ENCODE peak calls at places on chromosomes 7 and 10, in seven cellular contexts. One of them, this sample, is unnamed.

GRCh38 chr10:23055424-23056191 is 39.8 kb upstream of the MSRB2 start:
- DNase-seq in transverse colon: no peak
- DNase-seq in H9: no peak
- DNase-seq in testis: no peak
- DNase-seq in OCI-LY7: no peak
- DNase-seq in neural progenitor cell: peak; percentile 67
- DNase-seq in A549: no peak
- DNase-seq in this sample: no peak

GRCh38 chr10:84407390-84408049 is 79.1 kb downstream of the CCSER2 start:
- DNase-seq in H9: no peak
- DNase-seq in A549: no peak
- DNase-seq in neural progenitor cell: no peak
- DNase-seq in transverse colon: no peak
- DNase-seq in testis: no peak
- DNase-seq in OCI-LY7: no peak
- DNase-seq in this sample: no peak

GRCh38 chr10:75234683-75235374 is 928 bp downstream of the COMTD1 start:
- DNase-seq in testis: peak; percentile 38
- DNase-seq in OCI-LY7: peak; percentile 62
- DNase-seq in H9: peak; percentile 73
- DNase-seq in A549: no peak
- DNase-seq in transverse colon: peak; percentile 69
- DNase-seq in neural progenitor cell: peak; percentile 85
- DNase-seq in this sample: peak; percentile 90

GRCh38 chr10:68428396-68428795 is 21.3 kb upstream of the RUFY2 start:
- DNase-seq in transverse colon: no peak
- DNase-seq in A549: no peak
- DNase-seq in neural progenitor cell: no peak
- DNase-seq in OCI-LY7: no peak
- DNase-seq in testis: no peak
- DNase-seq in H9: no peak
- DNase-seq in this sample: no peak

GRCh38 chr10:52172581-52172980 is 141.5 kb upstream of the DKK1 start:
- DNase-seq in transverse colon: no peak
- DNase-seq in neural progenitor cell: peak; percentile 17
- DNase-seq in A549: no peak
- DNase-seq in testis: no peak
- DNase-seq in OCI-LY7: no peak
- DNase-seq in H9: no peak
- DNase-seq in this sample: peak; percentile 56

GRCh38 chr7:49703876-49704275 is 69.6 kb upstream of the VWC2 start:
- DNase-seq in H9: no peak
- DNase-seq in A549: no peak
- DNase-seq in transverse colon: no peak
- DNase-seq in testis: no peak
- DNase-seq in neural progenitor cell: no peak
- DNase-seq in OCI-LY7: no peak
- DNase-seq in this sample: no peak

GRCh38 chr10:88152720-88153119 is 289.3 kb downstream of the PTEN start:
- DNase-seq in A549: peak; percentile 11
- DNase-seq in OCI-LY7: peak; percentile 36
- DNase-seq in testis: no peak
- DNase-seq in neural progenitor cell: no peak
- DNase-seq in transverse colon: no peak
- DNase-seq in H9: no peak
- DNase-seq in this sample: no peak

GRCh38 chr7:140079121-140079536 is 16.4 kb upstream of the PARP12 start:
- DNase-seq in A549: peak; percentile 59
- DNase-seq in testis: no peak
- DNase-seq in transverse colon: no peak
- DNase-seq in OCI-LY7: peak; percentile 7
- DNase-seq in H9: peak; percentile 82
- DNase-seq in neural progenitor cell: peak; percentile 87
- DNase-seq in this sample: peak; percentile 90

GRCh38 chr10:117411440-117412428 is 36.5 kb upstream of the PDZD8 start:
- DNase-seq in H9: no peak
- DNase-seq in OCI-LY7: no peak
- DNase-seq in neural progenitor cell: no peak
- DNase-seq in transverse colon: no peak
- DNase-seq in A549: no peak
- DNase-seq in testis: peak; percentile 38
- DNase-seq in this sample: no peak

GRCh38 chr10:14093735-14094484 is 236.8 kb downstream of the FRMD4A start:
- DNase-seq in transverse colon: no peak
- DNase-seq in H9: peak; percentile 63
- DNase-seq in A549: peak; percentile 17
- DNase-seq in testis: no peak
- DNase-seq in neural progenitor cell: peak; percentile 68
- DNase-seq in OCI-LY7: no peak
- DNase-seq in this sample: peak; percentile 88

GRCh38 chr10:69802424-69803161 is 887 bp downstream of the COL13A1 start:
- DNase-seq in H9: peak; percentile 55
- DNase-seq in A549: no peak
- DNase-seq in testis: no peak
- DNase-seq in transverse colon: no peak
- DNase-seq in neural progenitor cell: peak; percentile 82
- DNase-seq in OCI-LY7: no peak
- DNase-seq in this sample: peak; percentile 81

GRCh38 chr10:128211064-128211504 is 84.9 kb upstream of the MKI67 start:
- DNase-seq in OCI-LY7: no peak
- DNase-seq in testis: no peak
- DNase-seq in A549: no peak
- DNase-seq in transverse colon: no peak
- DNase-seq in H9: no peak
- DNase-seq in neural progenitor cell: no peak
- DNase-seq in this sample: peak; percentile 67

GRCh38 chr7:2053395-2053794 is 179.3 kb downstream of the MAD1L1 start:
- DNase-seq in testis: no peak
- DNase-seq in A549: no peak
- DNase-seq in neural progenitor cell: no peak
- DNase-seq in OCI-LY7: no peak
- DNase-seq in H9: no peak
- DNase-seq in transverse colon: no peak
- DNase-seq in this sample: no peak

GRCh38 chr7:11716185-11716584 is 115.8 kb downstream of the THSD7A start:
- DNase-seq in testis: peak; percentile 23
- DNase-seq in H9: no peak
- DNase-seq in transverse colon: peak; percentile 8
- DNase-seq in A549: no peak
- DNase-seq in OCI-LY7: no peak
- DNase-seq in neural progenitor cell: no peak
- DNase-seq in this sample: no peak

GRCh38 chr7:155531686-155532085 is 14.7 kb downstream of the CNPY1 start:
- DNase-seq in testis: no peak
- DNase-seq in neural progenitor cell: peak; percentile 74
- DNase-seq in OCI-LY7: no peak
- DNase-seq in A549: no peak
- DNase-seq in transverse colon: no peak
- DNase-seq in H9: no peak
- DNase-seq in this sample: peak; percentile 40

GRCh38 chr10:11522821-11523245 is 88.6 kb downstream of the USP6NL start:
- DNase-seq in transverse colon: peak; percentile 53
- DNase-seq in testis: peak; percentile 73
- DNase-seq in neural progenitor cell: no peak
- DNase-seq in H9: no peak
- DNase-seq in OCI-LY7: no peak
- DNase-seq in A549: no peak
- DNase-seq in this sample: no peak

GRCh38 chr10:4074559-4075407 is 289.8 kb upstream of the KLF6 start:
- DNase-seq in transverse colon: no peak
- DNase-seq in OCI-LY7: no peak
- DNase-seq in H9: no peak
- DNase-seq in testis: no peak
- DNase-seq in A549: no peak
- DNase-seq in neural progenitor cell: no peak
- DNase-seq in this sample: no peak

GRCh38 chr7:31003721-31004120 is 40.0 kb downstream of the GHRHR start:
- DNase-seq in OCI-LY7: no peak
- DNase-seq in A549: no peak
- DNase-seq in testis: no peak
- DNase-seq in neural progenitor cell: no peak
- DNase-seq in H9: no peak
- DNase-seq in transverse colon: no peak
- DNase-seq in this sample: no peak

GRCh38 chr7:22934473-22935065 is 79.4 kb downstream of the HYCC1 start:
- DNase-seq in A549: no peak
- DNase-seq in OCI-LY7: no peak
- DNase-seq in H9: no peak
- DNase-seq in testis: no peak
- DNase-seq in transverse colon: no peak
- DNase-seq in neural progenitor cell: no peak
- DNase-seq in this sample: no peak

GRCh38 chr7:7424151-7424873 is 111.4 kb downstream of the COL28A1 start:
- DNase-seq in H9: peak; percentile 61
- DNase-seq in testis: peak; percentile 75
- DNase-seq in neural progenitor cell: peak; percentile 80
- DNase-seq in OCI-LY7: peak; percentile 65
- DNase-seq in A549: peak; percentile 54
- DNase-seq in transverse colon: peak; percentile 74
- DNase-seq in this sample: peak; percentile 83

GRCh38 chr7:139743967-139744767 is 33.6 kb downstream of the HIPK2 start:
- DNase-seq in A549: no peak
- DNase-seq in H9: no peak
- DNase-seq in testis: no peak
- DNase-seq in OCI-LY7: no peak
- DNase-seq in neural progenitor cell: no peak
- DNase-seq in transverse colon: no peak
- DNase-seq in this sample: no peak

GRCh38 chr7:110058401-110058800 is 1032.5 kb upstream of the LRRN3 start:
- DNase-seq in neural progenitor cell: no peak
- DNase-seq in A549: no peak
- DNase-seq in H9: no peak
- DNase-seq in OCI-LY7: no peak
- DNase-seq in testis: no peak
- DNase-seq in transverse colon: no peak
- DNase-seq in this sample: no peak

GRCh38 chr7:128867842-128868623 is 5.4 kb downstream of the ATP6V1F start:
- DNase-seq in transverse colon: peak; percentile 33
- DNase-seq in neural progenitor cell: no peak
- DNase-seq in H9: peak; percentile 65
- DNase-seq in testis: no peak
- DNase-seq in OCI-LY7: no peak
- DNase-seq in A549: no peak
- DNase-seq in this sample: peak; percentile 72

GRCh38 chr10:95350212-95350829 is 59.5 kb upstream of the PDLIM1 start:
- DNase-seq in neural progenitor cell: no peak
- DNase-seq in OCI-LY7: no peak
- DNase-seq in H9: no peak
- DNase-seq in testis: no peak
- DNase-seq in transverse colon: no peak
- DNase-seq in A549: no peak
- DNase-seq in this sample: no peak

GRCh38 chr10:118729641-118730258 is 25.0 kb downstream of the CACUL1 start:
- DNase-seq in OCI-LY7: peak; percentile 63
- DNase-seq in H9: no peak
- DNase-seq in transverse colon: no peak
- DNase-seq in A549: no peak
- DNase-seq in neural progenitor cell: no peak
- DNase-seq in testis: no peak
- DNase-seq in this sample: no peak

DNA sequence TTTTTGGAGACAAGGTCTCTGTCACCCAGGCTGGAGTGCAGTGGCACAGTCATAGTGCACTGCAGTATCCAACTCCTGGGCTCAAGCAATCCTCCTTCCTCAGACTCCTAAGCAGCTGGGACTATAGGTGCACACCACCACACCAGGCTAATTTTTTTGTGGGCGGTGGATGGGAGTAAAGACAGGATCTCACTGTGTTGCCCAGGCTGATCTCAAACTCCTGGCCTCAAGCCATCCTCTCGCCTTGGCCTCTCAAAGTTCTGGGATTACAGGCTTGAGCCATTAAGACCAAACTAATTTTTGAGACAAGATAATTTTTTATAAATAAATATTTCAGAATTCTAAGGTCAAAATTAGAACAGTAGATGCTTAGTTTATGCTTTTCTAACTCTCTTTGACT is 80.8 kb upstream of the CAPZA2 start:
- DNase-seq in testis: no peak
- DNase-seq in A549: no peak
- DNase-seq in H9: no peak
- DNase-seq in OCI-LY7: no peak
- DNase-seq in transverse colon: no peak
- DNase-seq in neural progenitor cell: no peak
- DNase-seq in this sample: no peak
- H3K4me1 ChIP-seq in testis: no peaks in the 10 kb centered on the region
- H3K4me1 ChIP-seq in A549: peaks cover 66% of the 10 kb centered on the region
- H3K4me1 ChIP-seq in H9: peaks cover 6% of the 10 kb centered on the region
- H3K4me1 ChIP-seq in OCI-LY7: no peaks in the 10 kb centered on the region
- H3K4me1 ChIP-seq in transverse colon: peaks cover 12% of the 10 kb centered on the region
- H3K4me1 ChIP-seq in neural progenitor cell: peaks cover 37% of the 10 kb centered on the region
- H3K4me1 ChIP-seq in this sample: peaks cover 21% of the 10 kb centered on the region

GRCh38 chr7:26508917-26509316 is 217.3 kb downstream of the SNX10 start:
- DNase-seq in transverse colon: no peak
- DNase-seq in testis: no peak
- DNase-seq in H9: peak; percentile 44
- DNase-seq in neural progenitor cell: peak; percentile 15
- DNase-seq in A549: no peak
- DNase-seq in OCI-LY7: no peak
- DNase-seq in this sample: no peak
- H3K27ac ChIP-seq in transverse colon: no peak overlapping the region
- H3K27ac ChIP-seq in testis: no peak overlapping the region
- H3K27ac ChIP-seq in H9: no peak overlapping the region
- H3K27ac ChIP-seq in neural progenitor cell: no peak overlapping the region
- H3K27ac ChIP-seq in A549: no peak overlapping the region
- H3K27ac ChIP-seq in OCI-LY7: no peak overlapping the region
- H3K27ac ChIP-seq in this sample: peak overlapping the region; percentile 62

DNA sequence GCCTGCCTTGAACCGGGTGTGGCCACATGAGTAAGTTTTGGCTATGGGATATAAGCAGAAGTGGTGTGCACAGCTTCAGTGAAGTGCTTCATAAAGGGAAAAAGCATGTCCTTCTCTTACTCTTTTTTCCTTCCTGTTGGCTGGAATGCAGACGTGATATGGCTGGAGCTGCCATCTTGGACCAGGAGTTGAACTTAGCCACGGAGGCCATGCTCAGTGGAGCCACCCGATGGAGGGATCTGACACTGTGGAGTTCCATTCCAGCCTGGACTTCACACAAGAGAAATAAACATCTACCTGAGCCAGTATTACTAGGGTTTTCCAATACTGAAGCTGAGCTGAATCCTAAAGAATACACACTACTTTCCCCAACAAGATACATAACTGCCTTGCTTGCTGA is 52.3 kb downstream of the CCDC3 start:
- DNase-seq in H9: no peak
- DNase-seq in testis: no peak
- DNase-seq in transverse colon: no peak
- DNase-seq in A549: no peak
- DNase-seq in neural progenitor cell: no peak
- DNase-seq in OCI-LY7: no peak
- DNase-seq in this sample: peak; percentile 70
- TF ChIP-seq CTCF in H9: peak; percentile 58
- TF ChIP-seq CTCF in testis: no peak
- TF ChIP-seq CTCF in transverse colon: no peak
- TF ChIP-seq CTCF in A549: no peak
- TF ChIP-seq CTCF in neural progenitor cell: peak; percentile 31
- TF ChIP-seq CTCF in OCI-LY7: peak; percentile 52
- TF ChIP-seq CTCF in this sample: peak; percentile 63

DNA sequence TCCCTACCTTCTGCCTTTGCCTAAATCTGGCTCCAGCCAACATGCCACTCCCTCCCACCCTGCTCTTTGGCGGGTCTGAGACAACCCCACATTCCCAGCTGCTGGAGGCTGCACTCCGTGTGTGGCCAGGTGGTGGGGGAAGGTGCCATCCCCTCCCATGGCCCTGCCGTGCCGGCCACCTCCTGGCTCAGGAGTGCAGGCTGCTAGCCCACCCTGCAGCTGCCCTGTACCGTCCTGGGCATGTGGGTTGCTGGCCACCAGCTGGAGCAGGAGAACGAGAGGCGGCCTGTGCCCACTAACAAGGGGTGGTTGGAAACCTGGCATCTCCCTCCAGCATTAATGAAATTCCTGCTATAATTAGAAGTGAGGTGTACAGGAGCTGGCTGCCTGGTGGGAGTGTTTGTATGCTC is 97.6 kb downstream of the ZMIZ1 start:
- DNase-seq in testis: no peak
- DNase-seq in A549: no peak
- DNase-seq in transverse colon: no peak
- DNase-seq in OCI-LY7: no peak
- DNase-seq in neural progenitor cell: no peak
- DNase-seq in H9: no peak
- DNase-seq in this sample: no peak
- H3K4me1 ChIP-seq in testis: peaks cover 28% of the 10 kb centered on the region
- H3K4me1 ChIP-seq in A549: peaks cover 54% of the 10 kb centered on the region
- H3K4me1 ChIP-seq in transverse colon: peaks cover 6% of the 10 kb centered on the region
- H3K4me1 ChIP-seq in OCI-LY7: no peaks in the 10 kb centered on the region
- H3K4me1 ChIP-seq in neural progenitor cell: peaks cover 16% of the 10 kb centered on the region
- H3K4me1 ChIP-seq in H9: peaks cover 3% of the 10 kb centered on the region
- H3K4me1 ChIP-seq in this sample: no peaks in the 10 kb centered on the region